ENCODE peak calls at places on chromosome 5, in ten cellular contexts. X is neural crest cell; Q is nephron progenitor cell; F is T-helper 1 cell; V is adrenal gland; Z is stimulated activated CD4-positive, alpha-beta T cell treated with anti-CD3 and anti-CD28 coated beads, Interleukin-4, amount 100 ng/mL, for 1 hour; K is NCI-H1694 treated with DMSO at 0.1 percent for 48 hours; S is NCI-H1092 treated with DMSO at 0.1 percent for 48 hours; T is GM20000; D is T-helper 9 cell. G is an unnamed sample.

GRCh38 chr5:72482046-72482445 is 25.2 kb downstream of the ZNF366 start:
- DNase-seq in X (no peak), Q (no peak), F (no peak), V (no peak), Z (no peak), K (no peak), S (no peak), T (no peak), D (no peak), G (no peak)

GRCh38 chr5:77239126-77239741 is 28.8 kb downstream of the PDE8B start:
- DNase-seq in X (no peak), Q (no peak), F (no peak), V (peak), Z (no peak), K (no peak), S (no peak), T (no peak), D (no peak), G (no peak)

GRCh38 chr5:9338796-9339195 is 207.1 kb downstream of the SEMA5A start:
- DNase-seq in X (no peak), Q (no peak), F (no peak), V (no peak), Z (no peak), K (no peak), S (no peak), T (no peak), D (no peak), G (no peak)

GRCh38 chr5:171840701-171841522 is 55.3 kb downstream of the SMIM23 start:
- DNase-seq in X (no peak), Q (no peak), F (no peak), V (no peak), Z (no peak), K (no peak), S (no peak), T (no peak), D (no peak), G (no peak)

GRCh38 chr5:54743997-54744788 is 226.6 kb downstream of the SNX18 start:
- DNase-seq in X (no peak), Q (no peak), F (peak), V (peak), Z (peak), K (no peak), S (no peak), T (peak), D (peak), G (no peak)

GRCh38 chr5:1011226-1011631 is 2.6 kb downstream of the NKD2 start:
- DNase-seq in X (no peak), Q (peak), F (peak), V (no peak), Z (peak), K (peak), S (peak), T (peak), D (peak), G (no peak)

GRCh38 chr5:83031391-83031790 is 45.8 kb downstream of the TMEM167A start:
- DNase-seq in X (no peak), Q (no peak), F (no peak), V (no peak), Z (no peak), K (no peak), S (no peak), T (no peak), D (no peak), G (no peak)

GRCh38 chr5:127206320-127207113 is 84.1 kb upstream of the MEGF10 start:
- DNase-seq in X (no peak), Q (no peak), F (no peak), V (no peak), Z (no peak), K (no peak), S (no peak), T (no peak), D (no peak), G (no peak)

GRCh38 chr5:115816226-115817042 is at the start of gene CDO1:
- DNase-seq in X (peak), Q (peak), F (no peak), V (peak), Z (peak), K (no peak), S (peak), T (peak), D (no peak), G (no peak)

GRCh38 chr5:138951986-138952735 is 77.0 kb upstream of the LRRTM2 start:
- DNase-seq in X (no peak), Q (no peak), F (no peak), V (no peak), Z (no peak), K (no peak), S (no peak), T (no peak), D (no peak), G (no peak)

GRCh38 chr5:126591549-126591948 is 3.5 kb downstream of the ALDH7A1 start:
- DNase-seq in X (no peak), Q (no peak), F (no peak), V (no peak), Z (no peak), K (no peak), S (no peak), T (no peak), D (no peak), G (no peak)

GRCh38 chr5:151156732-151157402 is 712 bp downstream of the ANXA6 start:
- DNase-seq in X (peak), Q (peak), F (peak), V (peak), Z (peak), K (peak), S (no peak), T (peak), D (peak), G (no peak)

GRCh38 chr5:61817472-61818326 is 485.6 kb downstream of the ZSWIM6 start:
- DNase-seq in X (peak), Q (peak), F (no peak), V (peak), Z (no peak), K (peak), S (peak), T (no peak), D (no peak), G (no peak)

GRCh38 chr5:142063878-142064331 is 44.7 kb upstream of the NDFIP1 start:
- DNase-seq in X (peak), Q (peak), F (no peak), V (peak), Z (no peak), K (peak), S (peak), T (no peak), D (no peak), G (no peak)

GRCh38 chr5:9239626-9240025 is 306.2 kb downstream of the SEMA5A start:
- DNase-seq in X (no peak), Q (no peak), F (no peak), V (no peak), Z (no peak), K (no peak), S (no peak), T (no peak), D (no peak), G (no peak)

GRCh38 chr5:74953601-74953960 is 87.4 kb upstream of the FAM169A start:
- DNase-seq in X (no peak), Q (no peak), F (no peak), V (no peak), Z (no peak), K (no peak), S (no peak), T (no peak), D (no peak), G (no peak)

GRCh38 chr5:138963763-138964371 is 88.7 kb upstream of the LRRTM2 start:
- DNase-seq in X (peak), Q (peak), F (no peak), V (peak), Z (no peak), K (no peak), S (no peak), T (no peak), D (no peak), G (no peak)

GRCh38 chr5:179906795-179907569 is 715 bp downstream of the TBC1D9B start:
- DNase-seq in X (peak), Q (no peak), F (no peak), V (peak), Z (peak), K (no peak), S (no peak), T (no peak), D (peak), G (no peak)

GRCh38 chr5:1967716-1968115 is 85.0 kb upstream of the IRX4 start:
- DNase-seq in X (no peak), Q (no peak), F (no peak), V (no peak), Z (no peak), K (no peak), S (no peak), T (no peak), D (no peak), G (no peak)

GRCh38 chr5:72383280-72384205 is 63.4 kb downstream of the PTCD2 start:
- DNase-seq in X (no peak), Q (no peak), F (no peak), V (no peak), Z (no peak), K (no peak), S (no peak), T (no peak), D (no peak), G (no peak)

GRCh38 chr5:37532976-37533740 is 154.0 kb downstream of the WDR70 start:
- DNase-seq in X (no peak), Q (no peak), F (no peak), V (no peak), Z (no peak), K (no peak), S (no peak), T (no peak), D (no peak), G (no peak)